ENCODE peak calls at places on chromosomes 3 and 15, in nine cellular contexts. One of them, this sample, is unnamed.

GRCh38 chr15:64461577-64462162 is 1.3 kb downstream of the ZNF609 start:
- DNase-seq in tibial nerve: no peak
- DNase-seq in transverse colon: no peak
- DNase-seq in WERI-Rb-1: peak; percentile 22
- DNase-seq in choroid plexus epithelial cell: peak; percentile 41
- DNase-seq in fibroblast of villous mesenchyme: peak; percentile 28
- DNase-seq in PC-3: no peak
- DNase-seq in upper lobe of left lung: no peak
- DNase-seq in body of pancreas: no peak
- DNase-seq in this sample: no peak

GRCh38 chr3:74897006-74897405 is 282.5 kb upstream of the CNTN3 start:
- DNase-seq in tibial nerve: no peak
- DNase-seq in transverse colon: no peak
- DNase-seq in WERI-Rb-1: no peak
- DNase-seq in choroid plexus epithelial cell: peak; percentile 15
- DNase-seq in fibroblast of villous mesenchyme: no peak
- DNase-seq in PC-3: no peak
- DNase-seq in upper lobe of left lung: no peak
- DNase-seq in body of pancreas: no peak
- DNase-seq in this sample: no peak

GRCh38 chr3:111850481-111850880 is 8.6 kb upstream of the PHLDB2 start:
- DNase-seq in tibial nerve: no peak
- DNase-seq in transverse colon: no peak
- DNase-seq in WERI-Rb-1: no peak
- DNase-seq in choroid plexus epithelial cell: peak; percentile 74
- DNase-seq in fibroblast of villous mesenchyme: peak; percentile 66
- DNase-seq in PC-3: peak; percentile 94
- DNase-seq in upper lobe of left lung: no peak
- DNase-seq in body of pancreas: no peak
- DNase-seq in this sample: peak; percentile 49

GRCh38 chr3:129650256-129650872 is 43.9 kb upstream of the PLXND1 start:
- DNase-seq in tibial nerve: peak; percentile 90
- DNase-seq in transverse colon: peak; percentile 69
- DNase-seq in WERI-Rb-1: peak; percentile 67
- DNase-seq in choroid plexus epithelial cell: peak; percentile 87
- DNase-seq in fibroblast of villous mesenchyme: peak; percentile 87
- DNase-seq in PC-3: peak; percentile 77
- DNase-seq in upper lobe of left lung: no peak
- DNase-seq in body of pancreas: peak; percentile 71
- DNase-seq in this sample: peak; percentile 77

GRCh38 chr3:145719118-145719517 is 441.9 kb downstream of the PLOD2 start:
- DNase-seq in tibial nerve: no peak
- DNase-seq in transverse colon: no peak
- DNase-seq in WERI-Rb-1: no peak
- DNase-seq in choroid plexus epithelial cell: no peak
- DNase-seq in fibroblast of villous mesenchyme: no peak
- DNase-seq in PC-3: no peak
- DNase-seq in upper lobe of left lung: no peak
- DNase-seq in body of pancreas: no peak
- DNase-seq in this sample: no peak

GRCh38 chr3:178422406-178422805 is 113.8 kb upstream of the KCNMB2 start:
- DNase-seq in tibial nerve: no peak
- DNase-seq in transverse colon: no peak
- DNase-seq in WERI-Rb-1: no peak
- DNase-seq in choroid plexus epithelial cell: no peak
- DNase-seq in fibroblast of villous mesenchyme: no peak
- DNase-seq in PC-3: no peak
- DNase-seq in upper lobe of left lung: no peak
- DNase-seq in body of pancreas: no peak
- DNase-seq in this sample: no peak

GRCh38 chr3:71050521-71051258 is 532.8 kb downstream of the FOXP1 start:
- DNase-seq in tibial nerve: no peak
- DNase-seq in transverse colon: no peak
- DNase-seq in WERI-Rb-1: no peak
- DNase-seq in choroid plexus epithelial cell: peak; percentile 54
- DNase-seq in fibroblast of villous mesenchyme: peak; percentile 79
- DNase-seq in PC-3: peak; percentile 50
- DNase-seq in upper lobe of left lung: no peak
- DNase-seq in body of pancreas: no peak
- DNase-seq in this sample: peak; percentile 87

GRCh38 chr15:78004919-78005634 is 72.4 kb downstream of the TBC1D2B start:
- DNase-seq in tibial nerve: peak; percentile 78
- DNase-seq in transverse colon: peak; percentile 60
- DNase-seq in WERI-Rb-1: no peak
- DNase-seq in choroid plexus epithelial cell: peak; percentile 92
- DNase-seq in fibroblast of villous mesenchyme: peak; percentile 94
- DNase-seq in PC-3: peak; percentile 3
- DNase-seq in upper lobe of left lung: peak; percentile 74
- DNase-seq in body of pancreas: peak; percentile 90
- DNase-seq in this sample: peak; percentile 86

GRCh38 chr3:50708620-50709019 is 33.9 kb downstream of the DOCK3 start:
- DNase-seq in tibial nerve: no peak
- DNase-seq in transverse colon: no peak
- DNase-seq in WERI-Rb-1: no peak
- DNase-seq in choroid plexus epithelial cell: no peak
- DNase-seq in fibroblast of villous mesenchyme: no peak
- DNase-seq in PC-3: no peak
- DNase-seq in upper lobe of left lung: no peak
- DNase-seq in body of pancreas: no peak
- DNase-seq in this sample: no peak

GRCh38 chr3:42500091-42500490 is 2.4 kb upstream of the VIPR1 start:
- DNase-seq in tibial nerve: no peak
- DNase-seq in transverse colon: no peak
- DNase-seq in WERI-Rb-1: peak; percentile 4
- DNase-seq in choroid plexus epithelial cell: no peak
- DNase-seq in fibroblast of villous mesenchyme: no peak
- DNase-seq in PC-3: no peak
- DNase-seq in upper lobe of left lung: no peak
- DNase-seq in body of pancreas: no peak
- DNase-seq in this sample: no peak

GRCh38 chr15:56040081-56041035 is 46.9 kb upstream of the NEDD4 start:
- DNase-seq in tibial nerve: peak; percentile 79
- DNase-seq in transverse colon: peak; percentile 48
- DNase-seq in WERI-Rb-1: no peak
- DNase-seq in choroid plexus epithelial cell: peak; percentile 97
- DNase-seq in fibroblast of villous mesenchyme: peak; percentile 94
- DNase-seq in PC-3: peak; percentile 85
- DNase-seq in upper lobe of left lung: no peak
- DNase-seq in body of pancreas: peak; percentile 89
- DNase-seq in this sample: peak; percentile 94

GRCh38 chr15:90004252-90004651 is 3.1 kb downstream of the ZNF710 start:
- DNase-seq in tibial nerve: no peak
- DNase-seq in transverse colon: no peak
- DNase-seq in WERI-Rb-1: no peak
- DNase-seq in choroid plexus epithelial cell: no peak
- DNase-seq in fibroblast of villous mesenchyme: peak; percentile 65
- DNase-seq in PC-3: no peak
- DNase-seq in upper lobe of left lung: no peak
- DNase-seq in body of pancreas: no peak
- DNase-seq in this sample: no peak

GRCh38 chr3:32391643-32392529 is at the start of gene CMTM7:
- DNase-seq in tibial nerve: peak; percentile 43
- DNase-seq in transverse colon: peak; percentile 75
- DNase-seq in WERI-Rb-1: peak; percentile 17
- DNase-seq in choroid plexus epithelial cell: peak; percentile 37
- DNase-seq in fibroblast of villous mesenchyme: peak; percentile 66
- DNase-seq in PC-3: peak; percentile 89
- DNase-seq in upper lobe of left lung: peak; percentile 94
- DNase-seq in body of pancreas: peak; percentile 78
- DNase-seq in this sample: peak; percentile 59

GRCh38 chr15:49810651-49811175 is 189.9 kb downstream of the DTWD1 start:
- DNase-seq in tibial nerve: no peak
- DNase-seq in transverse colon: no peak
- DNase-seq in WERI-Rb-1: no peak
- DNase-seq in choroid plexus epithelial cell: no peak
- DNase-seq in fibroblast of villous mesenchyme: no peak
- DNase-seq in PC-3: no peak
- DNase-seq in upper lobe of left lung: no peak
- DNase-seq in body of pancreas: no peak
- DNase-seq in this sample: no peak

GRCh38 chr3:123019591-123019990 is 8.0 kb downstream of the SEMA5B start:
- DNase-seq in tibial nerve: no peak
- DNase-seq in transverse colon: no peak
- DNase-seq in WERI-Rb-1: no peak
- DNase-seq in choroid plexus epithelial cell: no peak
- DNase-seq in fibroblast of villous mesenchyme: no peak
- DNase-seq in PC-3: no peak
- DNase-seq in upper lobe of left lung: no peak
- DNase-seq in body of pancreas: no peak
- DNase-seq in this sample: no peak

GRCh38 chr3:195909294-195909644 is 918 bp upstream of the TNK2 start:
- DNase-seq in tibial nerve: no peak
- DNase-seq in transverse colon: peak; percentile 31
- DNase-seq in WERI-Rb-1: no peak
- DNase-seq in choroid plexus epithelial cell: peak; percentile 23
- DNase-seq in fibroblast of villous mesenchyme: peak; percentile 28
- DNase-seq in PC-3: peak; percentile 20
- DNase-seq in upper lobe of left lung: peak; percentile 90
- DNase-seq in body of pancreas: no peak
- DNase-seq in this sample: no peak

GRCh38 chr3:119294402-119294888 is 262 bp downstream of the ARHGAP31 start:
- DNase-seq in tibial nerve: peak; percentile 45
- DNase-seq in transverse colon: peak; percentile 73
- DNase-seq in WERI-Rb-1: peak; percentile 43
- DNase-seq in choroid plexus epithelial cell: no peak
- DNase-seq in fibroblast of villous mesenchyme: no peak
- DNase-seq in PC-3: no peak
- DNase-seq in upper lobe of left lung: peak; percentile 93
- DNase-seq in body of pancreas: peak; percentile 58
- DNase-seq in this sample: no peak

GRCh38 chr15:59996498-59997041 is 7.5 kb upstream of the FOXB1 start:
- DNase-seq in tibial nerve: no peak
- DNase-seq in transverse colon: no peak
- DNase-seq in WERI-Rb-1: no peak
- DNase-seq in choroid plexus epithelial cell: no peak
- DNase-seq in fibroblast of villous mesenchyme: no peak
- DNase-seq in PC-3: no peak
- DNase-seq in upper lobe of left lung: no peak
- DNase-seq in body of pancreas: no peak
- DNase-seq in this sample: no peak
- TF ChIP-seq CTCF in tibial nerve: no peak
- TF ChIP-seq CTCF in transverse colon: no peak
- TF ChIP-seq CTCF in WERI-Rb-1: no peak
- TF ChIP-seq CTCF in choroid plexus epithelial cell: no peak
- TF ChIP-seq CTCF in fibroblast of villous mesenchyme: no peak
- TF ChIP-seq CTCF in PC-3: no peak
- TF ChIP-seq CTCF in upper lobe of left lung: no peak
- TF ChIP-seq CTCF in body of pancreas: no peak
- TF ChIP-seq CTCF in this sample: no peak

GRCh38 chr3:45595364-45596154 is 1.0 kb downstream of the LIMD1 start:
- DNase-seq in tibial nerve: peak; percentile 39
- DNase-seq in transverse colon: peak; percentile 73
- DNase-seq in WERI-Rb-1: no peak
- DNase-seq in choroid plexus epithelial cell: no peak
- DNase-seq in fibroblast of villous mesenchyme: no peak
- DNase-seq in PC-3: peak; percentile 53
- DNase-seq in upper lobe of left lung: peak; percentile 67
- DNase-seq in body of pancreas: no peak
- DNase-seq in this sample: no peak

GRCh38 chr3:45593708-45594601 is 596 bp upstream of the LIMD1 start:
- DNase-seq in tibial nerve: peak; percentile 26
- DNase-seq in transverse colon: peak; percentile 81
- DNase-seq in WERI-Rb-1: peak; percentile 69
- DNase-seq in choroid plexus epithelial cell: peak; percentile 63
- DNase-seq in fibroblast of villous mesenchyme: peak; percentile 68
- DNase-seq in PC-3: peak; percentile 83
- DNase-seq in upper lobe of left lung: peak; percentile 96
- DNase-seq in body of pancreas: peak; percentile 76
- DNase-seq in this sample: peak; percentile 74

GRCh38 chr3:45597166-45597565 is 2.6 kb downstream of the LIMD1 start:
- DNase-seq in tibial nerve: peak; percentile 38
- DNase-seq in transverse colon: peak; percentile 24
- DNase-seq in WERI-Rb-1: no peak
- DNase-seq in choroid plexus epithelial cell: peak; percentile 42
- DNase-seq in fibroblast of villous mesenchyme: peak; percentile 51
- DNase-seq in PC-3: peak; percentile 75
- DNase-seq in upper lobe of left lung: no peak
- DNase-seq in body of pancreas: peak; percentile 53
- DNase-seq in this sample: peak; percentile 70

GRCh38 chr3:45597581-45597980 is 3.0 kb downstream of the LIMD1 start:
- DNase-seq in tibial nerve: no peak
- DNase-seq in transverse colon: no peak
- DNase-seq in WERI-Rb-1: no peak
- DNase-seq in choroid plexus epithelial cell: no peak
- DNase-seq in fibroblast of villous mesenchyme: no peak
- DNase-seq in PC-3: no peak
- DNase-seq in upper lobe of left lung: no peak
- DNase-seq in body of pancreas: no peak
- DNase-seq in this sample: no peak

GRCh38 chr3:45596290-45596791 is 1.8 kb downstream of the LIMD1 start:
- DNase-seq in tibial nerve: no peak
- DNase-seq in transverse colon: peak; percentile 59
- DNase-seq in WERI-Rb-1: no peak
- DNase-seq in choroid plexus epithelial cell: no peak
- DNase-seq in fibroblast of villous mesenchyme: no peak
- DNase-seq in PC-3: peak; percentile 22
- DNase-seq in upper lobe of left lung: no peak
- DNase-seq in body of pancreas: peak; percentile 48
- DNase-seq in this sample: no peak
- H3K4me3 ChIP-seq in tibial nerve: peak overlapping the region; percentile 75
- H3K4me3 ChIP-seq in transverse colon: peak overlapping the region; percentile 1
- H3K4me3 ChIP-seq in WERI-Rb-1: no peak overlapping the region
- H3K4me3 ChIP-seq in choroid plexus epithelial cell: peak overlapping the region; percentile 11
- H3K4me3 ChIP-seq in fibroblast of villous mesenchyme: peak overlapping the region; percentile 73
- H3K4me3 ChIP-seq in PC-3: peak overlapping the region; percentile 89
- H3K4me3 ChIP-seq in upper lobe of left lung: peak overlapping the region; percentile 61
- H3K4me3 ChIP-seq in body of pancreas: no peak overlapping the region
- H3K4me3 ChIP-seq in this sample: peak overlapping the region; percentile 18

DNA sequence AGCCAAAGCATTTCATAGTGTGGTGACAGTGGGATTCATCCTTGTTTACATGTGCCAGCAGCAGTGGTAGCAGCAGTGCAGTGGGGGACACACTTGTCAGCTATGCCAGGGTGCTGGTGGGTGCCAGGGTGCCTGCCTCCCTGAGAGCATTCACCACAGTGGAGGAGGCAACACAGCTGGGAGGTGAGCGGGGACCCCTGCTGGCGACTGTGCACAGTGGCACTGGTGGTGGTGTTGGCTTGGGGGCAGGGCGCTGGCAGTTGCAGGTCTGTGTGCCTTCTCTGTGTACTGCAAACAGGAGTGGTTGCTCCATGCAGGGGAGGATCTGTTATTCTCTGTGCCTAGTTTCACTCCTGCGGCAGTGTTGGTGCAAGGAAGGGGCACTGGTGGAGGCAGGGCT is 41.2 kb downstream of the CEP63 start:
- DNase-seq in tibial nerve: no peak
- DNase-seq in transverse colon: no peak
- DNase-seq in WERI-Rb-1: peak; percentile 65
- DNase-seq in choroid plexus epithelial cell: peak; percentile 16
- DNase-seq in fibroblast of villous mesenchyme: no peak
- DNase-seq in PC-3: no peak
- DNase-seq in upper lobe of left lung: peak; percentile 43
- DNase-seq in body of pancreas: no peak
- DNase-seq in this sample: no peak
- TF ChIP-seq CTCF in tibial nerve: no peak
- TF ChIP-seq CTCF in transverse colon: no peak
- TF ChIP-seq CTCF in WERI-Rb-1: peak; percentile 98
- TF ChIP-seq CTCF in choroid plexus epithelial cell: peak; percentile 52
- TF ChIP-seq CTCF in fibroblast of villous mesenchyme: peak; percentile 51
- TF ChIP-seq CTCF in PC-3: peak; percentile 41
- TF ChIP-seq CTCF in upper lobe of left lung: no peak
- TF ChIP-seq CTCF in body of pancreas: no peak
- TF ChIP-seq CTCF in this sample: peak; percentile 29

GRCh38 chr3:67783281-67784250 is 129.2 kb upstream of the SUCLG2 start:
- DNase-seq in tibial nerve: no peak
- DNase-seq in transverse colon: no peak
- DNase-seq in WERI-Rb-1: no peak
- DNase-seq in choroid plexus epithelial cell: peak; percentile 28
- DNase-seq in fibroblast of villous mesenchyme: peak; percentile 93
- DNase-seq in PC-3: peak; percentile 57
- DNase-seq in upper lobe of left lung: no peak
- DNase-seq in body of pancreas: no peak
- DNase-seq in this sample: peak; percentile 29

GRCh38 chr3:67781218-67781617 is 126.8 kb upstream of the SUCLG2 start:
- DNase-seq in tibial nerve: no peak
- DNase-seq in transverse colon: no peak
- DNase-seq in WERI-Rb-1: no peak
- DNase-seq in choroid plexus epithelial cell: no peak
- DNase-seq in fibroblast of villous mesenchyme: no peak
- DNase-seq in PC-3: no peak
- DNase-seq in upper lobe of left lung: no peak
- DNase-seq in body of pancreas: no peak
- DNase-seq in this sample: no peak
- H3K4me3 ChIP-seq in tibial nerve: no peak overlapping the region
- H3K4me3 ChIP-seq in transverse colon: no peak overlapping the region
- H3K4me3 ChIP-seq in WERI-Rb-1: no peak overlapping the region
- H3K4me3 ChIP-seq in choroid plexus epithelial cell: no peak overlapping the region
- H3K4me3 ChIP-seq in fibroblast of villous mesenchyme: no peak overlapping the region
- H3K4me3 ChIP-seq in PC-3: no peak overlapping the region
- H3K4me3 ChIP-seq in upper lobe of left lung: no peak overlapping the region
- H3K4me3 ChIP-seq in body of pancreas: no peak overlapping the region
- H3K4me3 ChIP-seq in this sample: no peak overlapping the region